ENCODE peak calls at places on chromosomes 12 and 14, in seven cellular contexts. Q is lower lobe of right lung; V is tibial nerve; U is lung; B is neuronal stem cell; J is hepatocyte; P is CD8-positive, alpha-beta memory T cell. O is an unnamed sample.

GRCh38 chr14:101196051-101196450 is 292.5 kb upstream of the RTL1 start:
- DNase-seq in B (no peak), U (no peak), V (no peak), P (no peak), J (no peak), Q (no peak), O (no peak)

GRCh38 chr14:88179725-88180124 is 143.3 kb downstream of the KCNK10 start:
- DNase-seq in U (no peak), P (no peak), B (no peak), Q (no peak), J (no peak), V (no peak), O (no peak)

GRCh38 chr12:115774148-115774905 is 503.2 kb downstream of the MED13L start:
- DNase-seq in Q (no peak), J (no peak), U (no peak), P (no peak), B (no peak), V (no peak), O (no peak)

GRCh38 chr14:74346341-74346740 is 1.9 kb upstream of the VRTN start:
- DNase-seq in P (no peak), Q (no peak), U (no peak), B (no peak), V (no peak), J (no peak), O (no peak)

GRCh38 chr12:119036878-119037493 is 55.6 kb downstream of the SRRM4 start:
- DNase-seq in B (peak; percentile 49), U (no peak), P (no peak), J (peak; percentile 39), Q (no peak), V (peak; percentile 10), O (no peak)

GRCh38 chr12:2239376-2240010 is 186.7 kb downstream of the CACNA1C start:
- DNase-seq in P (no peak), Q (no peak), V (no peak), J (no peak), B (no peak), U (no peak), O (no peak)

GRCh38 chr12:85138833-85139232 is 102.7 kb downstream of the LRRIQ1 start:
- DNase-seq in V (no peak), U (no peak), J (no peak), Q (no peak), P (no peak), B (no peak), O (no peak)

GRCh38 chr12:111182391-111182790 is 186.5 kb downstream of the PHETA1 start:
- DNase-seq in J (no peak), V (no peak), P (no peak), B (no peak), Q (no peak), U (no peak), O (no peak)

GRCh38 chr12:82593901-82594396 is 92.8 kb upstream of the TMTC2 start:
- DNase-seq in P (no peak), B (peak; percentile 4), U (no peak), J (no peak), Q (no peak), V (no peak), O (no peak)

GRCh38 chr14:72699852-72700257 is 194.0 kb downstream of the DPF3 start:
- DNase-seq in V (peak; percentile 24), J (no peak), Q (peak; percentile 63), P (no peak), B (no peak), U (peak; percentile 35), O (peak; percentile 80)

GRCh38 chr12:109730306-109731145 is 16.9 kb downstream of the FAM222A start:
- DNase-seq in P (no peak), B (no peak), V (no peak), U (no peak), Q (peak; percentile 30), J (no peak), O (peak; percentile 26)

GRCh38 chr12:46108721-46109120 is 118.3 kb upstream of the SCAF11 start:
- DNase-seq in U (no peak), P (no peak), V (no peak), B (no peak), J (no peak), Q (no peak), O (no peak)

GRCh38 chr14:78164226-78164853 is 5.8 kb upstream of the NRXN3 start:
- DNase-seq in Q (no peak), U (peak; percentile 40), B (peak; percentile 54), P (no peak), J (peak; percentile 58), V (no peak), O (no peak)

GRCh38 chr12:65665817-65666216 is 158.5 kb upstream of the HMGA2 start:
- DNase-seq in Q (no peak), U (no peak), P (no peak), B (no peak), V (no peak), J (no peak), O (no peak)

GRCh38 chr12:88339254-88339949 is 197.3 kb downstream of the TMTC3 start:
- DNase-seq in V (no peak), Q (no peak), P (no peak), J (no peak), U (no peak), B (no peak), O (no peak)

GRCh38 chr12:89709994-89710872 is 1.6 kb upstream of the ATP2B1 start:
- DNase-seq in V (peak; percentile 36), U (peak; percentile 67), B (no peak), Q (peak; percentile 78), J (peak; percentile 69), P (peak; percentile 23), O (peak; percentile 90)

GRCh38 chr12:38053655-38054464 is 262.7 kb upstream of the ALG10B start:
- DNase-seq in J (no peak), Q (peak; percentile 67), P (no peak), B (no peak), V (no peak), U (peak; percentile 59), O (no peak)
- H3K9me3 ChIP-seq in J (peaks cover 3% of the 10 kb centered on the region), Q (no peaks in the 10 kb centered on the region), P (no peaks in the 10 kb centered on the region), B (peaks cover 43% of the 10 kb centered on the region), V (peaks cover 52% of the 10 kb centered on the region), U (no peaks in the 10 kb centered on the region), O (no peaks in the 10 kb centered on the region)

GRCh38 chr12:54005531-54005852 is 3.3 kb upstream of the HOXC8 start:
- DNase-seq in J (no peak), V (no peak), Q (no peak), P (no peak), B (no peak), U (no peak), O (peak; percentile 41)

GRCh38 chr12:54005853-54006699 is 2.7 kb upstream of the HOXC8 start:
- DNase-seq in V (peak; percentile 97), J (peak; percentile 93), U (peak; percentile 88), P (peak; percentile 75), B (peak; percentile 94), Q (peak; percentile 92), O (peak; percentile 89)

GRCh38 chr12:54008260-54008552 is 579 bp upstream of the HOXC8 start:
- DNase-seq in J (no peak), P (no peak), B (no peak), V (no peak), U (no peak), Q (no peak), O (no peak)

GRCh38 chr12:54007538-54008259 is 1.1 kb upstream of the HOXC8 start:
- DNase-seq in Q (no peak), J (no peak), V (no peak), U (no peak), B (no peak), P (no peak), O (no peak)

GRCh38 chr12:54006700-54007220 is 2.0 kb upstream of the HOXC8 start:
- DNase-seq in B (no peak), P (no peak), U (no peak), J (peak; percentile 66), V (no peak), Q (no peak), O (peak; percentile 25)
- H3K4me3 ChIP-seq in B (no peak overlapping the region), P (no peak overlapping the region), U (no peak overlapping the region), J (no peak overlapping the region), V (peak overlapping the region; percentile 30), Q (peak overlapping the region; percentile 44), O (no peak overlapping the region)

DNA sequence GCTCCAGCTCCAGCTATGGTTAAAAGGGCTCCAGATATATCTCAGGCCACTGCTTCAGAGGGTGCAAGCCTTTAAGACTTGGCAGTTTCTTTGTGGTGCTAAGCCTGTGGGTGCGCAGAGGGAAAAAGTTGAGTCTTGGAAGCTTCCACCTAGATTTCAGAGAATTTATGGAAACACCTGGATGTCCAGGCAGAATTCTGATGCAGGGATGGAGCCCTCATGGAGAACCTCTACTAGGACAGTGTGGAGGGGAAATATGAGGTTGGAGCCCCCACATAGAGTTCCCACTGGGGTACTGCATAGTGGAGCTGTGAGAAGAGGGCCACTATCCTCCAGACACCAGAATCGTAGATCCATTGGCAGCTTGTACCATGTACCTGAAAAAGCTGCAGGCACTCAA is 69.9 kb downstream of the SDR9C7 start:
- DNase-seq in V (no peak), P (no peak), J (no peak), U (no peak), B (no peak), Q (no peak), O (no peak)
- H3K9me3 ChIP-seq in V (peaks cover 65% of the 10 kb centered on the region), P (peaks cover 22% of the 10 kb centered on the region), J (peaks cover 13% of the 10 kb centered on the region), U (peaks cover 30% of the 10 kb centered on the region), B (peaks cover 16% of the 10 kb centered on the region), Q (peaks cover 28% of the 10 kb centered on the region), O (peaks cover 15% of the 10 kb centered on the region)

GRCh38 chr12:19158909-19159308 is 29.4 kb downstream of the PLEKHA5 start:
- DNase-seq in J (no peak), V (no peak), B (no peak), P (no peak), Q (no peak), U (no peak), O (no peak)
- H3K4me3 ChIP-seq in J (no peak overlapping the region), V (no peak overlapping the region), B (no peak overlapping the region), P (no peak overlapping the region), Q (no peak overlapping the region), U (no peak overlapping the region), O (no peak overlapping the region)

GRCh38 chr14:98167253-98167652 is 1104.7 kb downstream of the BCL11B start:
- DNase-seq in B (no peak), J (no peak), Q (no peak), U (no peak), P (no peak), V (no peak), O (no peak)

GRCh38 chr14:98160901-98161300 is 1111.1 kb downstream of the BCL11B start:
- DNase-seq in V (no peak), J (no peak), Q (no peak), P (no peak), U (no peak), B (no peak), O (no peak)

GRCh38 chr14:98161366-98161765 is 1110.6 kb downstream of the BCL11B start:
- DNase-seq in V (no peak), B (no peak), Q (no peak), P (no peak), U (no peak), J (no peak), O (no peak)

GRCh38 chr14:98162829-98163228 is 1109.2 kb downstream of the BCL11B start:
- DNase-seq in V (no peak), B (no peak), U (no peak), Q (no peak), P (no peak), J (no peak), O (no peak)

GRCh38 chr14:98163285-98163741 is 1108.7 kb downstream of the BCL11B start:
- DNase-seq in Q (no peak), P (no peak), J (no peak), U (no peak), V (no peak), B (no peak), O (no peak)
- H3K9me3 ChIP-seq in Q (no peaks in the 10 kb centered on the region), P (no peaks in the 10 kb centered on the region), J (no peaks in the 10 kb centered on the region), U (no peaks in the 10 kb centered on the region), V (peaks cover 8% of the 10 kb centered on the region), B (peaks cover 3% of the 10 kb centered on the region), O (peaks cover 3% of the 10 kb centered on the region)